ENCODE peak calls at places on chromosomes 7 and 10, in four cellular contexts. J, U, W and L are unnamed samples.

GRCh38 chr10:909831-910230 is 21.7 kb downstream of the LARP4B start:
- DNase-seq in U (peak; percentile 66), J (no peak), W (no peak), L (no peak)

GRCh38 chr10:117653170-117653515 is 110.6 kb downstream of the EMX2 start:
- DNase-seq in J (no peak), U (no peak), W (peak; percentile 81), L (peak; percentile 91)

GRCh38 chr10:116627386-116627933 is 6.7 kb downstream of the PNLIPRP2 start:
- DNase-seq in U (peak; percentile 75), W (peak; percentile 44), J (no peak), L (peak; percentile 4)

GRCh38 chr10:79061441-79062315 is 7.1 kb upstream of the ZMIZ1 start:
- DNase-seq in J (peak; percentile 33), W (no peak), U (no peak), L (no peak)

GRCh38 chr7:56009695-56010094 is 41.5 kb downstream of the PSPH start:
- DNase-seq in J (no peak), U (no peak), W (no peak), L (peak; percentile 60)

GRCh38 chr7:41987-42386 is 150.4 kb upstream of the FAM20C start:
- DNase-seq in W (no peak), J (peak; percentile 2), U (no peak), L (no peak)

GRCh38 chr10:106395061-106395749 is 769.3 kb downstream of the SORCS1 start:
- DNase-seq in J (no peak), W (no peak), U (no peak), L (peak; percentile 43)

GRCh38 chr7:1403844-1404404 is 55.3 kb downstream of the MICALL2 start:
- DNase-seq in U (peak; percentile 50), W (no peak), J (no peak), L (no peak)

GRCh38 chr7:7272294-7272693 is 90.0 kb downstream of the C1GALT1 start:
- DNase-seq in J (no peak), W (no peak), U (no peak), L (no peak)

GRCh38 chr10:3766046-3766761 is 18.8 kb downstream of the KLF6 start:
- DNase-seq in J (no peak), U (no peak), W (no peak), L (peak; percentile 88)

GRCh38 chr10:94358480-94358879 is 4.3 kb downstream of the NOC3L start:
- DNase-seq in U (no peak), W (no peak), J (no peak), L (peak; percentile 74)

GRCh38 chr7:139825666-139826290 is 3.3 kb upstream of the TBXAS1 start:
- DNase-seq in U (no peak), J (no peak), W (no peak), L (no peak)

GRCh38 chr10:112424658-112425057 is 22.1 kb downstream of the ZDHHC6 start:
- DNase-seq in U (no peak), J (no peak), W (no peak), L (no peak)

GRCh38 chr7:128347573-128348147 is 4.0 kb upstream of the RBM28 start:
- DNase-seq in J (peak; percentile 76), U (peak; percentile 76), W (peak; percentile 63), L (no peak)

GRCh38 chr7:39691821-39692220 is 68.4 kb downstream of the RALA start:
- DNase-seq in W (no peak), U (no peak), J (no peak), L (peak; percentile 48)

GRCh38 chr7:117137868-117138267 is 184.6 kb downstream of the ST7 start:
- DNase-seq in W (no peak), J (no peak), U (no peak), L (no peak)

GRCh38 chr7:156473476-156474240 is 166.9 kb upstream of the RNF32 start:
- DNase-seq in U (peak; percentile 13), J (no peak), W (peak; percentile 59), L (peak; percentile 6)

GRCh38 chr10:102710604-102711003 is 3.6 kb downstream of the ARL3 start:
- DNase-seq in W (no peak), J (no peak), U (no peak), L (peak; percentile 28)

GRCh38 chr10:131978366-131978765 is 3.4 kb downstream of the BNIP3 start:
- DNase-seq in U (no peak), J (no peak), W (no peak), L (no peak)
- H3K27ac ChIP-seq in U (no peak overlapping the region), J (peak overlapping the region; percentile 36), W (no peak overlapping the region), L (no peak overlapping the region)

GRCh38 chr7:2473496-2474180 is 2.6 kb downstream of the GRIFIN start:
- DNase-seq in W (no peak), U (no peak), J (no peak), L (no peak)

GRCh38 chr7:2474224-2474623 is 2.0 kb downstream of the GRIFIN start:
- DNase-seq in W (no peak), U (no peak), J (no peak), L (no peak)

GRCh38 chr7:2471022-2471329 is 5.2 kb downstream of the GRIFIN start:
- DNase-seq in U (no peak), W (no peak), J (no peak), L (peak; percentile 68)

GRCh38 chr7:2471396-2471795 is 4.8 kb downstream of the GRIFIN start:
- DNase-seq in J (no peak), W (no peak), U (no peak), L (peak; percentile 29)

DNA sequence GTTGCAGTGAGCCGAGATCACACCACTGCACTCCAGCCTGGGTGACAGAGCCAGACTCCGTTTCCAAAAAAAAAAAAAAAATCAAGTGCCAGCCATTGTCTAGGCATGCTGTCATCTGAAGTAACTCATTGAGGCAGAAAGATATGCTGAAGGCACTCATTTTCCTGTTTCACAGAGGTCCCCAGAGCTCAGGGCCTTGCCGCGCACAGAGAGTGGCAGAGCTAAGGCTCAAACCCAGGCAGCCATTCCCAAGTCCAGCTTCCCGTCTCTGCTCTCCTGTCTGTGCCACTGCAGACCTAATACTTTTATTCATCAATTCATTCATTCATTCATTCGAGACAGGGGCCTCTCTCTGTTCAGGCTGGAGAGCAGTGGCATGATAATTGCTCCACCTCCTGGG is 3.5 kb downstream of the GRIFIN start:
- DNase-seq in J (no peak), U (no peak), W (no peak), L (no peak)
- H3K4me1 ChIP-seq in J (peaks cover 3% of the 10 kb centered on the region), U (no peaks in the 10 kb centered on the region), W (peaks cover 9% of the 10 kb centered on the region), L (peaks cover 9% of the 10 kb centered on the region)

GRCh38 chr7:26291699-26292538 is at the start of gene SNX10:
- DNase-seq in U (peak; percentile 78), W (peak; percentile 50), J (peak; percentile 55), L (no peak)
- TF ChIP-seq CTCF in U (peak; percentile 23), W (peak; percentile 43), J (no peak), L (peak; percentile 62)

GRCh38 chr7:114929570-114929969 is 7.7 kb downstream of the MDFIC start:
- DNase-seq in W (no peak), J (no peak), U (no peak), L (no peak)

GRCh38 chr7:114930829-114931655 is 9.1 kb downstream of the MDFIC start:
- DNase-seq in U (no peak), J (no peak), W (no peak), L (no peak)

GRCh38 chr7:114933665-114934064 is 11.8 kb downstream of the MDFIC start:
- DNase-seq in J (no peak), U (no peak), W (no peak), L (no peak)

GRCh38 chr7:114930107-114930521 is 8.2 kb downstream of the MDFIC start:
- DNase-seq in W (no peak), J (no peak), U (peak; percentile 27), L (no peak)

DNA sequence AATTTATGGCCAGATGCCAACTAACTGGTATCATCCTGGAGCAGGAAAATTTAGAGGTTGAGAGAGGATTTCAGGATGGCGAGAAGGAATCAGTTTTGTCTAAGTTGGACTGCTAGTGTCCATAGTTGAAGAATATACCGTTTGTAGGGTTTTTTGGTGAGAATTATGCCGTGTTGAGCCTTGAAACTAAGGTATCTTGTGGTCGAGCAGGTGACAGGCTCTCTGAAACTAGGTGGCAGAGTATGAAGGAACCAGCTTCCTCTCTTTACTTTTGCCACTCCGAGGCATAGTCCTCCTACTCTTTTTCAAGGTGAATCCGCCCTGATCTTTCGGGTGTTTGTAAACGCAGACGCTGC is 9.7 kb downstream of the MDFIC start:
- DNase-seq in J (no peak), W (no peak), U (no peak), L (no peak)
- H3K27ac ChIP-seq in J (no peak overlapping the region), W (no peak overlapping the region), U (no peak overlapping the region), L (no peak overlapping the region)

GRCh38 chr7:151405588-151405987 is 4.2 kb downstream of the WDR86 start:
- DNase-seq in U (no peak), J (peak; percentile 32), W (no peak), L (no peak)
- H3K4me1 ChIP-seq in U (no peaks in the 10 kb centered on the region), J (peaks cover 10% of the 10 kb centered on the region), W (peaks cover 28% of the 10 kb centered on the region), L (no peaks in the 10 kb centered on the region)

DNA sequence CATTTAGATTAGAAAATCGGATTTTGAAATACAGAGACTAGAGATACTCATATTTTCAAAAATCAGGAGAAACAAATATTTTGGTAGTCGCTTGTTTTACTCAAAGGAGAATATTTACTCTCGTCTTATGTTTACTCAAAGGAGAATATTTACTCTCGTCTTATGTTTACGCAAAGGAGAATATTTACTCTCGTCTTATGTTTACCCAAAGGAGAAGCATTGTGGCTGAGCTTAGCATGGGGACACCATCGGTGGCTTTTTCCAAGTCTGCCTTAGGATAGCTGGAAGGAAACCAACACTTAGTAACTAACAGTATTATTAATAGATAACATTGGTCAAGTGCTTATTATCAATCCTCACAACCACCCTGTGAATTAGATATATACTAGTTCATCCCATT is 71.8 kb downstream of the SNX10 start:
- DNase-seq in W (no peak), J (no peak), U (no peak), L (no peak)
- TF ChIP-seq CTCF in W (no peak), J (no peak), U (no peak), L (no peak)

GRCh38 chr10:6148908-6149307 is 53.8 kb upstream of the PFKFB3 start:
- DNase-seq in U (no peak), J (no peak), W (no peak), L (no peak)

GRCh38 chr10:6153845-6154244 is 48.9 kb upstream of the PFKFB3 start:
- DNase-seq in J (no peak), W (no peak), U (no peak), L (no peak)

GRCh38 chr10:6151087-6151977 is 51.4 kb upstream of the PFKFB3 start:
- DNase-seq in J (peak; percentile 76), W (peak; percentile 60), U (peak; percentile 70), L (peak; percentile 39)

DNA sequence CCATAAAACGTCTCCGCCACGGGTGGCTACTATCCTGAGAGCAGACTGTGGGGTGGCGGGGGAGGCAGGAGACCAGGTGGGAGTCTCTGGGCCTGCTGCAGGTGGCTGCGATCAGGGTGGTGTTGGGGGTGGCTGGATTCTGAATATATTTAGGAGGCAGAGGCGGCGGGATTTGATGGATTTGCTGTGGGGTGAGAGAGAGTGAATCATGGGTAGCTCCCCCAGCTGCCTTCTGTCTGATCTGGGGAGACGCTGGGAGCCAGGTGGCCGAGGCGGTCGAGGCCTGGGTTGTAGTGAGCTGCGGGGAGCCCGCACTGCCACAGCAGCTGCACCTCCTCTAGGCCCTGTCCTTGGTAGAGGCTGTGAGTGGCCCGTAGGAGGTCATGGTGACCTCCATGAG is 48.2 kb upstream of the PFKFB3 start:
- DNase-seq in U (no peak), W (no peak), J (no peak), L (no peak)
- H3K27ac ChIP-seq in U (no peak overlapping the region), W (no peak overlapping the region), J (peak overlapping the region; percentile 36), L (no peak overlapping the region)